ENCODE peak calls at places on chromosomes 16 and 17, in four cellular contexts. B, I, F and D are unnamed samples.

GRCh38 chr16:89918453-89919347 is at the start of gene MC1R:
- DNase-seq in I (peak; percentile 72), F (peak; percentile 88), B (peak; percentile 82), D (peak; percentile 26)

GRCh38 chr16:11557811-11558210 is 28.9 kb downstream of the LITAF start:
- DNase-seq in F (no peak), B (no peak), I (no peak), D (no peak)

GRCh38 chr16:67236551-67237395 is 9.8 kb downstream of the TMEM208 start:
- DNase-seq in I (peak; percentile 99), B (peak; percentile 90), F (peak; percentile 46), D (peak; percentile 69)

GRCh38 chr17:38947189-38947588 is 20.0 kb downstream of the FBXO47 start:
- DNase-seq in I (no peak), B (no peak), F (no peak), D (no peak)

GRCh38 chr17:33086878-33087277 is 95.2 kb downstream of the SPACA3 start:
- DNase-seq in I (no peak), F (peak; percentile 14), B (no peak), D (no peak)

GRCh38 chr17:82702161-82702932 is 3.8 kb upstream of the RAB40B start:
- DNase-seq in F (no peak), I (no peak), B (no peak), D (no peak)

GRCh38 chr17:81388612-81389367 is 6.5 kb upstream of the BAHCC1 start:
- DNase-seq in F (peak; percentile 53), B (no peak), I (peak; percentile 81), D (no peak)

GRCh38 chr17:37194208-37194607 is 181.6 kb upstream of the C17orf78 start:
- DNase-seq in I (no peak), F (no peak), B (no peak), D (no peak)

GRCh38 chr16:89553733-89554132 is 6.7 kb upstream of the RPL13 start:
- DNase-seq in I (no peak), B (no peak), F (no peak), D (no peak)

GRCh38 chr17:79150799-79151198 is 76.2 kb downstream of the ENGASE start:
- DNase-seq in I (no peak), B (no peak), F (no peak), D (no peak)

GRCh38 chr16:12187939-12188673 is 211.6 kb downstream of the SNX29 start:
- DNase-seq in B (no peak), I (no peak), F (peak; percentile 59), D (no peak)

GRCh38 chr17:1724351-1724868 is at the start of gene WDR81:
- DNase-seq in I (peak; percentile 98), B (peak; percentile 88), F (peak; percentile 72), D (peak; percentile 48)
- TF ChIP-seq ELF1 in I (peak; percentile 65), B (peak; percentile 90), F (peak; percentile 58), D (no peak)

GRCh38 chr17:40015005-40015997 is at the start of gene CSF3:
- DNase-seq in I (peak; percentile 19), F (peak; percentile 51), B (no peak), D (no peak)
- TF ChIP-seq ELF1 in I (no peak), F (no peak), B (no peak), D (no peak)

GRCh38 chr17:43720311-43721060 is 38.1 kb downstream of the SOST start:
- DNase-seq in I (peak; percentile 93), F (peak; percentile 41), B (peak; percentile 52), D (no peak)
- TF ChIP-seq ELF1 in I (no peak), F (peak; percentile 58), B (no peak), D (no peak)

DNA sequence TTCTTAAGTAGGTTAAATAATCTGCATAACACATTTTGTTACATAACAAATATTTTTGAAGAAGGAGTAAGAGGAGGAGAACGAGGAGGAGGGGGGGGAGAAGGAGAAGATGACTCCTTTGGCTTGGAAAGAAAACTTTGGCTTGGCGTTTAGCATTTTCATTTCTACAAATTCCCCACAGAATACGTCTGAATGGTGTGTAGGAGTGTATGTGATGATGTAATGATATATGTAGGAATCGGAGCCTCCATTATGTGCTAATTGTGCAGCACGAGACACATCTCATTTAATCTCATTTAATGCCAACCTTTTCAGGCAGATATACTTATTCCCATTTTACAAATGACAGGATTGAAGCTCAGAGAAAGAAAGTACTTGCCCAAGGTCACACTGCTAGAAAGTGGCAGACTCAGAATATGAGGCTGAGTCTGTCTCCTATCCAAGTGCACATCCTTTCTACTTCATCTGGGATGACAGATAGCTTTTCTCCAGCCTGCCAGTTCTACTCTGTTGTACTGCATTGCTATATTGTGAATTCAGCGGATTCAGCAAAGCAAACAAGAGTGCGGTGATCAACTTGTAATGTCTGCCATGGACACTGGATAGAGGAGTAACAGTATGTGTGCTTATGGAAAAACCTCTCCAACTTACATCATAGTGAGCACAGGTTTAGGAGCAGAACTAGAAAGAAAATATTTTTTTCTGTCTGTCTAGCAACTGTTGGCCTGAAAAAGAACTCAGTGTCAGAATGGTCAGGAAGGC is 10.4 kb upstream of the SLC47A2 start:
- DNase-seq in I (no peak), B (no peak), F (no peak), D (no peak)
- TF ChIP-seq ELF1 in I (no peak), B (no peak), F (no peak), D (no peak)

DNA sequence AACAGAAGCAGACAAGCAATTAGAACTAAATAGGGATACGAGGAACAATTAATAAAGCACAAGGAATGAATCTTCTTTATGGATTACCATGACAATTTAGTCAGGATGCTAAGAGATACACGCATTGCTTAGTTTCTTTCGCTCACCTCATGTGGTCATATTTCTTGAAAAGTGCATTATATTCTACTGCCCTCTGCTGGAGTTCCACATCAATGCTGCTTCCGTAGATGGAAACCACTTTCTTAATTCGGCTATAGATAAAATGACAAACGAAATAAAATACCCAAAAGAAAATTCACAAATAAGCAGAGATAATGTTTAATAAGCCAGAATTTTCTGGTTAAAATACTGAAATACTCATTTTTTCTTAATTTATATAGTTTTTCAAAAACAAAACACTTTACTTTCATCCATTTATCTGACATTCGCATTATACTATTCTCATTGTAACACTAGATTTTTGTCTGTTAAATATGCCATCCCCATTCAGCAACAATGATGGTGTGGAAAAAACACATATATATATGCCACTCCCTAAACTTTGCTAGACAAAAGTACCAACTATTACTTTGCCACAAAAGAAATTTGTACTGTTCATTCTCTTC is 22.0 kb upstream of the PHLPP2 start:
- DNase-seq in B (peak; percentile 56), F (peak; percentile 51), I (peak; percentile 57), D (peak; percentile 26)
- TF ChIP-seq ELF1 in B (no peak), F (no peak), I (no peak), D (no peak)